ENCODE peak calls at places on chromosomes 16 and 17, in nine cellular contexts. One of them, this sample, is unnamed.

GRCh38 chr16:85367485-85367884 is 245.6 kb upstream of the GSE1 start:
- DNase-seq in body of pancreas: no peak
- DNase-seq in adrenal gland: no peak
- DNase-seq in tibial artery: no peak
- DNase-seq in hepatocyte: no peak
- DNase-seq in AG04450: no peak
- DNase-seq in cardiac muscle cell: no peak
- DNase-seq in CD4-positive, CD25-positive, alpha-beta regulatory T cell: no peak
- DNase-seq in mesendoderm: no peak
- DNase-seq in this sample: no peak

GRCh38 chr16:68790130-68790761 is 53.1 kb upstream of the TANGO6 start:
- DNase-seq in body of pancreas: peak
- DNase-seq in adrenal gland: no peak
- DNase-seq in tibial artery: no peak
- DNase-seq in hepatocyte: peak
- DNase-seq in AG04450: no peak
- DNase-seq in cardiac muscle cell: peak
- DNase-seq in CD4-positive, CD25-positive, alpha-beta regulatory T cell: no peak
- DNase-seq in mesendoderm: peak
- DNase-seq in this sample: peak

GRCh38 chr16:68782198-68783174 is 45.4 kb downstream of the CDH1 start:
- DNase-seq in body of pancreas: no peak
- DNase-seq in adrenal gland: no peak
- DNase-seq in tibial artery: no peak
- DNase-seq in hepatocyte: no peak
- DNase-seq in AG04450: no peak
- DNase-seq in cardiac muscle cell: no peak
- DNase-seq in CD4-positive, CD25-positive, alpha-beta regulatory T cell: no peak
- DNase-seq in mesendoderm: no peak
- DNase-seq in this sample: no peak

GRCh38 chr16:64250866-64251265 is 871.0 kb downstream of the CDH11 start:
- DNase-seq in body of pancreas: no peak
- DNase-seq in adrenal gland: peak
- DNase-seq in tibial artery: no peak
- DNase-seq in hepatocyte: no peak
- DNase-seq in AG04450: no peak
- DNase-seq in cardiac muscle cell: peak
- DNase-seq in CD4-positive, CD25-positive, alpha-beta regulatory T cell: no peak
- DNase-seq in mesendoderm: no peak
- DNase-seq in this sample: no peak

GRCh38 chr16:3578610-3579551 is 1.7 kb upstream of the NLRC3 start:
- DNase-seq in body of pancreas: peak
- DNase-seq in adrenal gland: no peak
- DNase-seq in tibial artery: no peak
- DNase-seq in hepatocyte: no peak
- DNase-seq in AG04450: no peak
- DNase-seq in cardiac muscle cell: no peak
- DNase-seq in CD4-positive, CD25-positive, alpha-beta regulatory T cell: peak
- DNase-seq in mesendoderm: peak
- DNase-seq in this sample: no peak

GRCh38 chr17:30920282-30920681 is 1.5 kb upstream of the ADAP2 start:
- DNase-seq in body of pancreas: no peak
- DNase-seq in adrenal gland: no peak
- DNase-seq in tibial artery: peak
- DNase-seq in hepatocyte: no peak
- DNase-seq in AG04450: peak
- DNase-seq in cardiac muscle cell: no peak
- DNase-seq in CD4-positive, CD25-positive, alpha-beta regulatory T cell: no peak
- DNase-seq in mesendoderm: peak
- DNase-seq in this sample: no peak

GRCh38 chr17:31609331-31609730 is 217.9 kb downstream of the RAB11FIP4 start:
- DNase-seq in body of pancreas: no peak
- DNase-seq in adrenal gland: no peak
- DNase-seq in tibial artery: no peak
- DNase-seq in hepatocyte: no peak
- DNase-seq in AG04450: no peak
- DNase-seq in cardiac muscle cell: no peak
- DNase-seq in CD4-positive, CD25-positive, alpha-beta regulatory T cell: no peak
- DNase-seq in mesendoderm: no peak
- DNase-seq in this sample: no peak

GRCh38 chr16:51376080-51376479 is 225.0 kb upstream of the SALL1 start:
- DNase-seq in body of pancreas: no peak
- DNase-seq in adrenal gland: no peak
- DNase-seq in tibial artery: no peak
- DNase-seq in hepatocyte: no peak
- DNase-seq in AG04450: no peak
- DNase-seq in cardiac muscle cell: no peak
- DNase-seq in CD4-positive, CD25-positive, alpha-beta regulatory T cell: no peak
- DNase-seq in mesendoderm: no peak
- DNase-seq in this sample: no peak

GRCh38 chr16:10976663-10977062 is 32.3 kb downstream of the CLEC16A start:
- DNase-seq in body of pancreas: no peak
- DNase-seq in adrenal gland: no peak
- DNase-seq in tibial artery: no peak
- DNase-seq in hepatocyte: no peak
- DNase-seq in AG04450: no peak
- DNase-seq in cardiac muscle cell: no peak
- DNase-seq in CD4-positive, CD25-positive, alpha-beta regulatory T cell: no peak
- DNase-seq in mesendoderm: peak
- DNase-seq in this sample: no peak

GRCh38 chr16:20102521-20102920 is 28.8 kb upstream of the GPR139 start:
- DNase-seq in body of pancreas: no peak
- DNase-seq in adrenal gland: no peak
- DNase-seq in tibial artery: no peak
- DNase-seq in hepatocyte: no peak
- DNase-seq in AG04450: no peak
- DNase-seq in cardiac muscle cell: no peak
- DNase-seq in CD4-positive, CD25-positive, alpha-beta regulatory T cell: no peak
- DNase-seq in mesendoderm: no peak
- DNase-seq in this sample: no peak

GRCh38 chr16:20094157-20094556 is 20.5 kb upstream of the GPR139 start:
- DNase-seq in body of pancreas: no peak
- DNase-seq in adrenal gland: no peak
- DNase-seq in tibial artery: no peak
- DNase-seq in hepatocyte: no peak
- DNase-seq in AG04450: no peak
- DNase-seq in cardiac muscle cell: no peak
- DNase-seq in CD4-positive, CD25-positive, alpha-beta regulatory T cell: no peak
- DNase-seq in mesendoderm: no peak
- DNase-seq in this sample: no peak

GRCh38 chr16:20102021-20102420 is 28.3 kb upstream of the GPR139 start:
- DNase-seq in body of pancreas: no peak
- DNase-seq in adrenal gland: no peak
- DNase-seq in tibial artery: no peak
- DNase-seq in hepatocyte: no peak
- DNase-seq in AG04450: no peak
- DNase-seq in cardiac muscle cell: no peak
- DNase-seq in CD4-positive, CD25-positive, alpha-beta regulatory T cell: no peak
- DNase-seq in mesendoderm: no peak
- DNase-seq in this sample: no peak

GRCh38 chr16:20104563-20105183 is 31.0 kb upstream of the GPR139 start:
- DNase-seq in body of pancreas: no peak
- DNase-seq in adrenal gland: no peak
- DNase-seq in tibial artery: no peak
- DNase-seq in hepatocyte: no peak
- DNase-seq in AG04450: no peak
- DNase-seq in cardiac muscle cell: no peak
- DNase-seq in CD4-positive, CD25-positive, alpha-beta regulatory T cell: no peak
- DNase-seq in mesendoderm: no peak
- DNase-seq in this sample: no peak

DNA sequence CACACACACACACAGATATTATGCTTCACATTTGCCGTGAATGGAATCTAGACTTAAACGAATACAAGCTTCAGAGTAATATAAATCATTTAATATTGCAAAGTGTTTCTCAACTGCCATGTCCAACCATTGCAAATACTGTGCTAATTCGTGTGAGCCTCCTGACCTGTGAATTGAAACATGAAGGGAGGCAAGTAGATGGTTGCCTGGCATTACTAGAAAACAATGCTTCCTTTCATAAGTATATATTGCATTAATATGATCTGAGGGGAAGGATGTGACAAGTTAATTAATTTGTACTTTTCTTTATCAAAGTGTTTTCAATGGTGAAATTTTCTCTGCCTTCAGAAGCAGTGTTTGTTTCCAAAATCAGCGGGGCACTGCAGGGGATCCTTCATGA is 25.7 kb upstream of the GPR139 start:
- DNase-seq in body of pancreas: no peak
- DNase-seq in adrenal gland: no peak
- DNase-seq in tibial artery: no peak
- DNase-seq in hepatocyte: no peak
- DNase-seq in AG04450: no peak
- DNase-seq in cardiac muscle cell: no peak
- DNase-seq in CD4-positive, CD25-positive, alpha-beta regulatory T cell: no peak
- DNase-seq in mesendoderm: no peak
- DNase-seq in this sample: no peak
- H3K27ac ChIP-seq in body of pancreas: no peak
- H3K27ac ChIP-seq in adrenal gland: no peak
- H3K27ac ChIP-seq in tibial artery: no peak
- H3K27ac ChIP-seq in hepatocyte: no peak
- H3K27ac ChIP-seq in AG04450: no peak
- H3K27ac ChIP-seq in cardiac muscle cell: no peak
- H3K27ac ChIP-seq in CD4-positive, CD25-positive, alpha-beta regulatory T cell: no peak
- H3K27ac ChIP-seq in mesendoderm: no peak
- H3K27ac ChIP-seq in this sample: no peak

GRCh38 chr17:47225436-47225858 is 16.3 kb downstream of the MYL4 start:
- DNase-seq in body of pancreas: peak
- DNase-seq in adrenal gland: peak
- DNase-seq in tibial artery: peak
- DNase-seq in hepatocyte: no peak
- DNase-seq in AG04450: peak
- DNase-seq in cardiac muscle cell: peak
- DNase-seq in CD4-positive, CD25-positive, alpha-beta regulatory T cell: no peak
- DNase-seq in mesendoderm: no peak
- DNase-seq in this sample: peak
- H3K4me3 ChIP-seq in body of pancreas: no peak
- H3K4me3 ChIP-seq in adrenal gland: no peak
- H3K4me3 ChIP-seq in tibial artery: no peak
- H3K4me3 ChIP-seq in hepatocyte: no peak
- H3K4me3 ChIP-seq in AG04450: no peak
- H3K4me3 ChIP-seq in cardiac muscle cell: no peak
- H3K4me3 ChIP-seq in CD4-positive, CD25-positive, alpha-beta regulatory T cell: no peak
- H3K4me3 ChIP-seq in mesendoderm: no peak
- H3K4me3 ChIP-seq in this sample: no peak

DNA sequence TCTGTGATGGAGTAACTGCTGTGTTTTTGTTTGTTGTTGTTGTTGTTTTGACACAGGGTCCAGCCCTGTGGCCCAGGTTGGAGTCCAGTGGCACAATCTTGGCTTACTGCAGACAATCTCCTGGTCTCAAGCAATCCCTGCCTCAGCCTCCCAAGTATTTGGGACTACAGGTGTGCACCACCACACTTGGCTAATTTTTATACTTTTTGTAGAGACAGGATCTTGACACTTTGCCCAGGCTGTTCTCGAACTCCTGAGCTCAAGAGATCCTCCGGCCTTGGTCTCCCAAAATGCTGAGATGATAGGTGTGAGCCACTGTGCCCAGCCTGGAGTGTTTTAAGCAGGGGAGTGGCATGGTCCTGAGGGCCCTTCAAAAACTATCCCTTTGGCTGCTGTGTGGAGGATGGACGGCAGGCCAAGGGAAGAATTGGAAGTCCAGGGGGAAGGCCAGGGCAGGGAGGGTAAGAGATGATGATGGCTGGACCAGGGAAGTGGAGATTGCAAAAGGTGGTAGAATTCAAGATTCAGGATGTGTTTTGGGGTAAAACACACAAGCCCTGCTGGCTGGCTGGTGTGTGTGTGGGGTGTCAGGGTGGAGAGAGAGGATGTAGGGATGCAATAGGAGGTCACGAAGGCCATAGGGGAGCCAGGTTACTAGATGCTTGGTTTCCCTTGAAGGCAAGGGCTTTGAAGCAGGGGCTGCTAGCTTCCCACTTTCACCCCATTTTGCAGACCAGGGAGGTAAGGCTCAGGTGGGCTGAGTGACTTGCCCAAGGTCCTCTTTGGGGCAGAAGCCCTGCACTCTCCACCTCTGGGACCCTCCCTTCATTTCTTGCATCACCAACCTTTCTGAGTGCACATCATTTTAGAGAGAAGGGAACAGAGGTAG is 18.8 kb upstream of the PLLP start:
- DNase-seq in body of pancreas: no peak
- DNase-seq in adrenal gland: no peak
- DNase-seq in tibial artery: peak
- DNase-seq in hepatocyte: no peak
- DNase-seq in AG04450: no peak
- DNase-seq in cardiac muscle cell: no peak
- DNase-seq in CD4-positive, CD25-positive, alpha-beta regulatory T cell: no peak
- DNase-seq in mesendoderm: no peak
- DNase-seq in this sample: no peak
- H3K27ac ChIP-seq in body of pancreas: peak
- H3K27ac ChIP-seq in adrenal gland: no peak
- H3K27ac ChIP-seq in tibial artery: peak
- H3K27ac ChIP-seq in hepatocyte: peak
- H3K27ac ChIP-seq in AG04450: no peak
- H3K27ac ChIP-seq in cardiac muscle cell: no peak
- H3K27ac ChIP-seq in CD4-positive, CD25-positive, alpha-beta regulatory T cell: no peak
- H3K27ac ChIP-seq in mesendoderm: no peak
- H3K27ac ChIP-seq in this sample: peak

GRCh38 chr17:75830168-75831031 is 13.8 kb downstream of the UNC13D start:
- DNase-seq in body of pancreas: no peak
- DNase-seq in adrenal gland: no peak
- DNase-seq in tibial artery: no peak
- DNase-seq in hepatocyte: no peak
- DNase-seq in AG04450: no peak
- DNase-seq in cardiac muscle cell: no peak
- DNase-seq in CD4-positive, CD25-positive, alpha-beta regulatory T cell: no peak
- DNase-seq in mesendoderm: peak
- DNase-seq in this sample: no peak

GRCh38 chr17:75832652-75833400 is 11.4 kb downstream of the UNC13D start:
- DNase-seq in body of pancreas: no peak
- DNase-seq in adrenal gland: no peak
- DNase-seq in tibial artery: no peak
- DNase-seq in hepatocyte: no peak
- DNase-seq in AG04450: no peak
- DNase-seq in cardiac muscle cell: no peak
- DNase-seq in CD4-positive, CD25-positive, alpha-beta regulatory T cell: peak
- DNase-seq in mesendoderm: peak
- DNase-seq in this sample: no peak

GRCh38 chr17:75832164-75832651 is 12.0 kb downstream of the UNC13D start:
- DNase-seq in body of pancreas: peak
- DNase-seq in adrenal gland: peak
- DNase-seq in tibial artery: no peak
- DNase-seq in hepatocyte: no peak
- DNase-seq in AG04450: no peak
- DNase-seq in cardiac muscle cell: peak
- DNase-seq in CD4-positive, CD25-positive, alpha-beta regulatory T cell: peak
- DNase-seq in mesendoderm: peak
- DNase-seq in this sample: no peak

GRCh38 chr17:75829747-75830146 is 14.5 kb downstream of the UNC13D start:
- DNase-seq in body of pancreas: no peak
- DNase-seq in adrenal gland: no peak
- DNase-seq in tibial artery: no peak
- DNase-seq in hepatocyte: no peak
- DNase-seq in AG04450: no peak
- DNase-seq in cardiac muscle cell: no peak
- DNase-seq in CD4-positive, CD25-positive, alpha-beta regulatory T cell: no peak
- DNase-seq in mesendoderm: no peak
- DNase-seq in this sample: no peak

GRCh38 chr17:75831032-75831567 is 13.1 kb downstream of the UNC13D start:
- DNase-seq in body of pancreas: no peak
- DNase-seq in adrenal gland: no peak
- DNase-seq in tibial artery: no peak
- DNase-seq in hepatocyte: no peak
- DNase-seq in AG04450: no peak
- DNase-seq in cardiac muscle cell: no peak
- DNase-seq in CD4-positive, CD25-positive, alpha-beta regulatory T cell: no peak
- DNase-seq in mesendoderm: no peak
- DNase-seq in this sample: no peak
- H3K4me3 ChIP-seq in body of pancreas: no peak
- H3K4me3 ChIP-seq in adrenal gland: no peak
- H3K4me3 ChIP-seq in tibial artery: no peak
- H3K4me3 ChIP-seq in hepatocyte: no peak
- H3K4me3 ChIP-seq in AG04450: no peak
- H3K4me3 ChIP-seq in cardiac muscle cell: no peak
- H3K4me3 ChIP-seq in CD4-positive, CD25-positive, alpha-beta regulatory T cell: no peak
- H3K4me3 ChIP-seq in mesendoderm: no peak
- H3K4me3 ChIP-seq in this sample: no peak

This sample was measured in lung.